ENCODE peak calls at places on chromosome 12, in nine cellular contexts. G, D, Z, K, H, U, T, E and O are unnamed samples.
A peak's percentile ranks its signal among the peaks of the same experiment; 100 is the strongest.

GRCh38 chr12:39112064-39112463 is 206.7 kb upstream of the CPNE8 start:
- DNase-seq in G (no peak), D (no peak), Z (no peak), K (no peak), H (no peak), U (no peak), T (no peak), E (no peak), O (no peak)

GRCh38 chr12:53756300-53757094 is 4.7 kb upstream of the CISTR start:
- DNase-seq in G (no peak), D (no peak), Z (no peak), K (no peak), H (no peak), U (no peak), T (no peak), E (no peak), O (no peak)

GRCh38 chr12:65695077-65695865 is 129.0 kb upstream of the HMGA2 start:
- DNase-seq in G (peak; percentile 78), D (peak; percentile 99), Z (peak; percentile 94), K (no peak), H (no peak), U (no peak), T (peak; percentile 93), E (peak; percentile 34), O (no peak)

GRCh38 chr12:13223941-13224340 is 27.4 kb downstream of the EMP1 start:
- DNase-seq in G (no peak), D (peak; percentile 52), Z (no peak), K (no peak), H (no peak), U (no peak), T (no peak), E (no peak), O (no peak)

GRCh38 chr12:26937443-26937862 is 328 bp downstream of the INTS13 start:
- DNase-seq in G (no peak), D (no peak), Z (no peak), K (no peak), H (no peak), U (no peak), T (no peak), E (no peak), O (no peak)

GRCh38 chr12:116313194-116313910 is 35.9 kb upstream of the MED13L start:
- DNase-seq in G (no peak), D (no peak), Z (no peak), K (no peak), H (no peak), U (no peak), T (no peak), E (no peak), O (no peak)

GRCh38 chr12:116892318-116892717 is 11.1 kb upstream of the HRK start:
- DNase-seq in G (no peak), D (no peak), Z (no peak), K (no peak), H (no peak), U (no peak), T (no peak), E (no peak), O (no peak)

GRCh38 chr12:110180591-110181005 is 56.4 kb downstream of the IFT81 start:
- DNase-seq in G (no peak), D (peak; percentile 51), Z (no peak), K (no peak), H (no peak), U (no peak), T (no peak), E (no peak), O (no peak)

GRCh38 chr12:27334052-27334720 is 1.6 kb downstream of the BMAL2 start:
- DNase-seq in G (no peak), D (no peak), Z (no peak), K (no peak), H (no peak), U (no peak), T (no peak), E (no peak), O (no peak)

GRCh38 chr12:47789712-47790489 is 16.9 kb downstream of the SLC48A1 start:
- DNase-seq in G (no peak), D (no peak), Z (no peak), K (no peak), H (no peak), U (no peak), T (no peak), E (no peak), O (no peak)

GRCh38 chr12:2306012-2306411 is 253.2 kb downstream of the CACNA1C start:
- DNase-seq in G (no peak), D (peak; percentile 38), Z (no peak), K (no peak), H (no peak), U (no peak), T (no peak), E (no peak), O (no peak)

GRCh38 chr12:59891180-59891579 is 295.4 kb downstream of the SLC16A7 start:
- DNase-seq in G (no peak), D (no peak), Z (peak; percentile 32), K (no peak), H (no peak), U (no peak), T (no peak), E (no peak), O (no peak)

GRCh38 chr12:97637770-97638169 is 175.2 kb downstream of the RMST start:
- DNase-seq in G (no peak), D (no peak), Z (no peak), K (no peak), H (no peak), U (no peak), T (no peak), E (no peak), O (no peak)

GRCh38 chr12:68611094-68611818 is 557 bp downstream of the RAP1B start:
- DNase-seq in G (peak; percentile 68), D (peak; percentile 60), Z (peak; percentile 71), K (peak; percentile 65), H (peak; percentile 64), U (peak; percentile 69), T (no peak), E (peak; percentile 18), O (no peak)

GRCh38 chr12:19689801-19690472 is 250.6 kb downstream of the AEBP2 start:
- DNase-seq in G (peak; percentile 44), D (no peak), Z (no peak), K (no peak), H (no peak), U (no peak), T (peak; percentile 8), E (no peak), O (no peak)

GRCh38 chr12:5964913-5965900 is 20.1 kb upstream of the ANO2 start:
- DNase-seq in G (no peak), D (no peak), Z (peak; percentile 37), K (no peak), H (no peak), U (no peak), T (no peak), E (no peak), O (no peak)

GRCh38 chr12:45439039-45439438 is 223.1 kb downstream of the ANO6 start:
- DNase-seq in G (no peak), D (peak; percentile 28), Z (no peak), K (no peak), H (peak; percentile 58), U (no peak), T (peak; percentile 8), E (no peak), O (no peak)

GRCh38 chr12:22658214-22658613 is 33.2 kb downstream of the ETNK1 start:
- DNase-seq in G (no peak), D (peak; percentile 92), Z (peak; percentile 64), K (no peak), H (no peak), U (no peak), T (no peak), E (peak; percentile 5), O (no peak)

DNA sequence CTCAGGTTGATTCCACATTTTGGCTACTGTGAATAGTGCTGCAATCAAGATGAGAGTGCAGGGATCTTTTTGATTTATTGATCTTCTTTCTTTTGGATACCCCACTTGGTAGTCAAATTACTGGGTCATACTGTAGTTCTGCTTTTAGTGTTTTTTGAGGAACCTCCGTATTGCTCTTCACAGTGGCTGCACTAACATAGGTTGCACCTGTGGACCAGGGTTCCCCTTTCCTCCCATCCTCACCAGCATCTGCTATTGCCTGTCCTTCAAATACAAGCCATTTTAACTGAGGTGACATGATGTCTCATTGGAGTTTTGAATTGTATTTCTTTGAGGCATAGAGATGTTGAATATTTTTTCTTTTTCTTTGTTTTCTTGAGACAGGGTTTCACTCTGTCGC is 152.5 kb upstream of the TMEM132C start:
- DNase-seq in G (no peak), D (no peak), Z (no peak), K (no peak), H (no peak), U (no peak), T (no peak), E (no peak), O (no peak)
- H3K9me3 ChIP-seq in G (no peaks in the 10 kb centered on the region), D (peaks cover 25% of the 10 kb centered on the region), Z (peaks cover 6% of the 10 kb centered on the region), K (no peaks in the 10 kb centered on the region), H (no peaks in the 10 kb centered on the region), U (no peaks in the 10 kb centered on the region), T (no peaks in the 10 kb centered on the region), E (peaks cover 11% of the 10 kb centered on the region), O (no peaks in the 10 kb centered on the region)

GRCh38 chr12:102741196-102741595 is 175.8 kb downstream of the PAH start:
- DNase-seq in G (no peak), D (no peak), Z (no peak), K (no peak), H (no peak), U (no peak), T (no peak), E (no peak), O (no peak)
- TF ChIP-seq POLR2A in G (no peak), D (no peak), Z (no peak), K (no peak), H (no peak), U (no peak), T (no peak), E (no peak), O (no peak)

GRCh38 chr12:28367993-28368392 is 177.7 kb downstream of the CCDC91 start:
- DNase-seq in G (no peak), D (no peak), Z (no peak), K (no peak), H (no peak), U (no peak), T (no peak), E (no peak), O (no peak)
- H3K9me3 ChIP-seq in G (peaks cover 38% of the 10 kb centered on the region), D (peaks cover 21% of the 10 kb centered on the region), Z (no peaks in the 10 kb centered on the region), K (peaks cover 28% of the 10 kb centered on the region), H (no peaks in the 10 kb centered on the region), U (no peaks in the 10 kb centered on the region), T (peaks cover 13% of the 10 kb centered on the region), E (peaks cover 46% of the 10 kb centered on the region), O (peaks cover 9% of the 10 kb centered on the region)

DNA sequence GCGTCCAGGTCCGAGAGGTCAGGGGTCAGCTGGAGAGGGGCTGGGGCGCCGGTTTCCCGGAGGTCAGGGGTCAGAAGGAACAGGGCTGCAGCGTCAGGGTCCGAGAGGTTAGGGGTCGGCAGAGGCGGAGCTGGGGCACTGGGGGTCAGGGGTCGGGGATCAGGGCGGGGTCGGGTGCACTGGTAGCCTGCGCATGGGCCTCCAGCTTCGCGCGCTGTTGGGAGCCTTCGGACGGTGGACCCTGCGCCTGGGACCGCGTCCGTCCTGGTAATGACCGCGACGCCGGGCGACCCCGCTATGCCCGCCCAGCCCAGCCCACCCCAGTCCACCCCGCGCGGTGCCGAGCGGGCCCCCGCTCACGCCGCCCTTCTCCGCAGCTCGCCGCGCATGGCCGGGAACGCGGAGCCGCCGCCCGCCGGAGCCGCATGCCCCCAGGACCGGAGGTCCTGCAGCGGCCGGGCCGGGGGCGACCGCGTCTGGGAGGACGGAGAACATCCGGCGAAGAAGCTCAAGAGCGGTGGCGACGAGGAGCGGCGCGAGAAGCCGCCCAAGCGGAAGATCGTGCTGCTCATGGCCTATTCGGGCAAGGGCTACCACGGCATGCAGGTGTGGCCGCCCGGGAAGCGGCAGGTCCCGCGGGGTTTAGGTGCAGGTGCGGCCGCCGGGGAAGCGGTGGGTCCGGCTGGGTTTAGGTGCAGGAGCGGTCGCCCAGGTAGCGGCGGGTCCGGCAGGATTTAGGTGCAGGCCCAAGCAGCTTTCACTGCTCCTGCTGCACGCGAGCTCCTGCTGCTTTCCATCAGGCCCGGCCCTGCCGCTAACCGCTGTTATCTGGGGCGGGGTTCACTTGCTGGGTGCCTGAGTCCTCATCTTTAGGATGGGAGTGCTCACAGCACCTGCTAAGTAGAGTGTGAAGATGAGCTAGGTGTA is 717 bp downstream of the PUS1 start:
- DNase-seq in G (no peak), D (peak; percentile 10), Z (peak; percentile 19), K (no peak), H (no peak), U (peak; percentile 53), T (no peak), E (peak; percentile 50), O (no peak)
- TF ChIP-seq POLR2A in G (no peak), D (no peak), Z (peak; percentile 17), K (no peak), H (no peak), U (no peak), T (no peak), E (no peak), O (no peak)